ENCODE peak calls at places on chromosomes 11 and 22, in nine cellular contexts. One of them, this sample, is unnamed. For H3K9me3, the result is how much of the 10 kb centered on the place peaks cover.

GRCh38 chr11:69642549-69642912 is 1.6 kb downstream of the CCND1 start:
- DNase-seq in heart right ventricle: no peak
- DNase-seq in astrocyte: no peak
- DNase-seq in IMR-90: no peak
- DNase-seq in RWPE2: peak
- DNase-seq in heart left ventricle: peak
- DNase-seq in right lobe of liver: peak
- DNase-seq in mucosa of descending colon: peak
- DNase-seq in left ventricle myocardium inferior: peak
- DNase-seq in this sample: peak

GRCh38 chr22:25555506-25556060 is 8.9 kb upstream of the GRK3 start:
- DNase-seq in heart right ventricle: no peak
- DNase-seq in astrocyte: peak
- DNase-seq in IMR-90: no peak
- DNase-seq in RWPE2: no peak
- DNase-seq in heart left ventricle: no peak
- DNase-seq in right lobe of liver: no peak
- DNase-seq in mucosa of descending colon: no peak
- DNase-seq in left ventricle myocardium inferior: no peak
- DNase-seq in this sample: no peak

GRCh38 chr11:1770061-1770460 is 6.3 kb upstream of the CTSD start:
- DNase-seq in heart right ventricle: no peak
- DNase-seq in astrocyte: no peak
- DNase-seq in IMR-90: no peak
- DNase-seq in RWPE2: no peak
- DNase-seq in heart left ventricle: no peak
- DNase-seq in right lobe of liver: no peak
- DNase-seq in mucosa of descending colon: no peak
- DNase-seq in left ventricle myocardium inferior: no peak
- DNase-seq in this sample: no peak

GRCh38 chr11:128549256-128549944 is 38.0 kb downstream of the ETS1 start:
- DNase-seq in heart right ventricle: peak
- DNase-seq in astrocyte: no peak
- DNase-seq in IMR-90: no peak
- DNase-seq in RWPE2: no peak
- DNase-seq in heart left ventricle: peak
- DNase-seq in right lobe of liver: no peak
- DNase-seq in mucosa of descending colon: no peak
- DNase-seq in left ventricle myocardium inferior: peak
- DNase-seq in this sample: no peak

GRCh38 chr22:46848227-46848626 is 85.8 kb downstream of the TBC1D22A start:
- DNase-seq in heart right ventricle: no peak
- DNase-seq in astrocyte: peak
- DNase-seq in IMR-90: peak
- DNase-seq in RWPE2: no peak
- DNase-seq in heart left ventricle: no peak
- DNase-seq in right lobe of liver: no peak
- DNase-seq in mucosa of descending colon: no peak
- DNase-seq in left ventricle myocardium inferior: no peak
- DNase-seq in this sample: no peak

GRCh38 chr11:360326-361280 is 8.7 kb upstream of the B4GALNT4 start:
- DNase-seq in heart right ventricle: no peak
- DNase-seq in astrocyte: no peak
- DNase-seq in IMR-90: no peak
- DNase-seq in RWPE2: no peak
- DNase-seq in heart left ventricle: no peak
- DNase-seq in right lobe of liver: no peak
- DNase-seq in mucosa of descending colon: no peak
- DNase-seq in left ventricle myocardium inferior: no peak
- DNase-seq in this sample: no peak

GRCh38 chr11:110184974-110185597 is 91.9 kb downstream of the ZC3H12C start:
- DNase-seq in heart right ventricle: no peak
- DNase-seq in astrocyte: peak
- DNase-seq in IMR-90: peak
- DNase-seq in RWPE2: no peak
- DNase-seq in heart left ventricle: no peak
- DNase-seq in right lobe of liver: no peak
- DNase-seq in mucosa of descending colon: no peak
- DNase-seq in left ventricle myocardium inferior: no peak
- DNase-seq in this sample: no peak

GRCh38 chr11:24585192-24585591 is 88.3 kb downstream of the LUZP2 start:
- DNase-seq in heart right ventricle: no peak
- DNase-seq in astrocyte: peak
- DNase-seq in IMR-90: peak
- DNase-seq in RWPE2: no peak
- DNase-seq in heart left ventricle: no peak
- DNase-seq in right lobe of liver: no peak
- DNase-seq in mucosa of descending colon: no peak
- DNase-seq in left ventricle myocardium inferior: no peak
- DNase-seq in this sample: no peak

GRCh38 chr11:65384301-65384889 is 1.9 kb upstream of the SLC25A45 start:
- DNase-seq in heart right ventricle: no peak
- DNase-seq in astrocyte: peak
- DNase-seq in IMR-90: peak
- DNase-seq in RWPE2: no peak
- DNase-seq in heart left ventricle: peak
- DNase-seq in right lobe of liver: no peak
- DNase-seq in mucosa of descending colon: no peak
- DNase-seq in left ventricle myocardium inferior: no peak
- DNase-seq in this sample: no peak

GRCh38 chr22:24494535-24495364 is at the start of gene UPB1:
- DNase-seq in heart right ventricle: no peak
- DNase-seq in astrocyte: no peak
- DNase-seq in IMR-90: no peak
- DNase-seq in RWPE2: no peak
- DNase-seq in heart left ventricle: no peak
- DNase-seq in right lobe of liver: peak
- DNase-seq in mucosa of descending colon: no peak
- DNase-seq in left ventricle myocardium inferior: no peak
- DNase-seq in this sample: no peak

GRCh38 chr11:71302534-71302909 is 50.1 kb upstream of the SHANK2 start:
- DNase-seq in heart right ventricle: no peak
- DNase-seq in astrocyte: no peak
- DNase-seq in IMR-90: no peak
- DNase-seq in RWPE2: no peak
- DNase-seq in heart left ventricle: no peak
- DNase-seq in right lobe of liver: no peak
- DNase-seq in mucosa of descending colon: no peak
- DNase-seq in left ventricle myocardium inferior: no peak
- DNase-seq in this sample: no peak

GRCh38 chr22:28269277-28269676 is 350.2 kb upstream of the PITPNB start:
- DNase-seq in heart right ventricle: no peak
- DNase-seq in astrocyte: no peak
- DNase-seq in IMR-90: no peak
- DNase-seq in RWPE2: no peak
- DNase-seq in heart left ventricle: no peak
- DNase-seq in right lobe of liver: no peak
- DNase-seq in mucosa of descending colon: no peak
- DNase-seq in left ventricle myocardium inferior: no peak
- DNase-seq in this sample: no peak

GRCh38 chr11:48683226-48683720 is 194.7 kb downstream of the OR4A47 start:
- DNase-seq in heart right ventricle: no peak
- DNase-seq in astrocyte: no peak
- DNase-seq in IMR-90: no peak
- DNase-seq in RWPE2: no peak
- DNase-seq in heart left ventricle: no peak
- DNase-seq in right lobe of liver: peak
- DNase-seq in mucosa of descending colon: no peak
- DNase-seq in left ventricle myocardium inferior: no peak
- DNase-seq in this sample: no peak

GRCh38 chr22:37529652-37530345 is 10.6 kb upstream of the CARD10 start:
- DNase-seq in heart right ventricle: no peak
- DNase-seq in astrocyte: no peak
- DNase-seq in IMR-90: no peak
- DNase-seq in RWPE2: no peak
- DNase-seq in heart left ventricle: no peak
- DNase-seq in right lobe of liver: no peak
- DNase-seq in mucosa of descending colon: peak
- DNase-seq in left ventricle myocardium inferior: no peak
- DNase-seq in this sample: no peak

GRCh38 chr11:57458060-57458409 is 2.3 kb upstream of the RTN4RL2 start:
- DNase-seq in heart right ventricle: no peak
- DNase-seq in astrocyte: no peak
- DNase-seq in IMR-90: no peak
- DNase-seq in RWPE2: no peak
- DNase-seq in heart left ventricle: no peak
- DNase-seq in right lobe of liver: no peak
- DNase-seq in mucosa of descending colon: no peak
- DNase-seq in left ventricle myocardium inferior: no peak
- DNase-seq in this sample: no peak

GRCh38 chr11:57458410-57459111 is 1.8 kb upstream of the RTN4RL2 start:
- DNase-seq in heart right ventricle: peak
- DNase-seq in astrocyte: no peak
- DNase-seq in IMR-90: peak
- DNase-seq in RWPE2: no peak
- DNase-seq in heart left ventricle: peak
- DNase-seq in right lobe of liver: peak
- DNase-seq in mucosa of descending colon: peak
- DNase-seq in left ventricle myocardium inferior: peak
- DNase-seq in this sample: no peak

GRCh38 chr11:57456960-57457642 is 3.2 kb upstream of the RTN4RL2 start:
- DNase-seq in heart right ventricle: peak
- DNase-seq in astrocyte: peak
- DNase-seq in IMR-90: peak
- DNase-seq in RWPE2: no peak
- DNase-seq in heart left ventricle: peak
- DNase-seq in right lobe of liver: peak
- DNase-seq in mucosa of descending colon: peak
- DNase-seq in left ventricle myocardium inferior: peak
- DNase-seq in this sample: peak

GRCh38 chr11:57459112-57460016 is 964 bp upstream of the RTN4RL2 start:
- DNase-seq in heart right ventricle: no peak
- DNase-seq in astrocyte: no peak
- DNase-seq in IMR-90: peak
- DNase-seq in RWPE2: no peak
- DNase-seq in heart left ventricle: no peak
- DNase-seq in right lobe of liver: peak
- DNase-seq in mucosa of descending colon: no peak
- DNase-seq in left ventricle myocardium inferior: no peak
- DNase-seq in this sample: no peak

DNA sequence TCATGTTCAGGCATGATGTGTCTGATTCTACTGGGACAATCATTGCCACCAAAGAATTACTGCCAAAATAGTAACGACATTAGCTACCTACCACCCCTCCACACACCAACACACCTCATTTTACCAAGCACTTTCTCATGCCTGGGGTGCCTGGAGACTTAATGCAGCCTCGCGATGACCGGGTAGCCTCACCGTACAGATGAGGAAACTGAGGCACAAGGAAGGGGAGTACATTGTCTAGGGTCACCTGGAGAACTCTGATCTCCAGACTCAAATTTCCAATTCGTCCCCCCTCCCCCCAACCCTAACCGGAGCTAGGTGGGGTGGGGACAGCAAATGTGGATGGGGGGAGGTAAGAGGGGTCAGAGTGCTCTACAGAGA is 2.7 kb upstream of the RTN4RL2 start:
- DNase-seq in heart right ventricle: no peak
- DNase-seq in astrocyte: no peak
- DNase-seq in IMR-90: no peak
- DNase-seq in RWPE2: no peak
- DNase-seq in heart left ventricle: no peak
- DNase-seq in right lobe of liver: no peak
- DNase-seq in mucosa of descending colon: no peak
- DNase-seq in left ventricle myocardium inferior: no peak
- DNase-seq in this sample: no peak
- TF ChIP-seq CTCF in heart right ventricle: no peak
- TF ChIP-seq CTCF in astrocyte: no peak
- TF ChIP-seq CTCF in IMR-90: no peak
- TF ChIP-seq CTCF in RWPE2: peak
- TF ChIP-seq CTCF in heart left ventricle: no peak
- TF ChIP-seq CTCF in right lobe of liver: no peak
- TF ChIP-seq CTCF in mucosa of descending colon: no peak
- TF ChIP-seq CTCF in left ventricle myocardium inferior: peak
- TF ChIP-seq CTCF in this sample: peak

GRCh38 chr11:50214376-50214775 is 181.7 kb downstream of the OR4C45 start:
- DNase-seq in heart right ventricle: no peak
- DNase-seq in astrocyte: no peak
- DNase-seq in IMR-90: no peak
- DNase-seq in RWPE2: no peak
- DNase-seq in heart left ventricle: no peak
- DNase-seq in right lobe of liver: no peak
- DNase-seq in mucosa of descending colon: no peak
- DNase-seq in left ventricle myocardium inferior: no peak
- DNase-seq in this sample: no peak
- H3K9me3 ChIP-seq in heart right ventricle: under half
- H3K9me3 ChIP-seq in astrocyte: under half
- H3K9me3 ChIP-seq in IMR-90: under half
- H3K9me3 ChIP-seq in RWPE2: under half
- H3K9me3 ChIP-seq in heart left ventricle: under half
- H3K9me3 ChIP-seq in right lobe of liver: under half
- H3K9me3 ChIP-seq in mucosa of descending colon: half or more
- H3K9me3 ChIP-seq in left ventricle myocardium inferior: under half
- H3K9me3 ChIP-seq in this sample: under half

GRCh38 chr11:22133785-22134184 is 59.1 kb upstream of the ANO5 start:
- DNase-seq in heart right ventricle: no peak
- DNase-seq in astrocyte: no peak
- DNase-seq in IMR-90: no peak
- DNase-seq in RWPE2: no peak
- DNase-seq in heart left ventricle: no peak
- DNase-seq in right lobe of liver: no peak
- DNase-seq in mucosa of descending colon: no peak
- DNase-seq in left ventricle myocardium inferior: no peak
- DNase-seq in this sample: no peak

DNA sequence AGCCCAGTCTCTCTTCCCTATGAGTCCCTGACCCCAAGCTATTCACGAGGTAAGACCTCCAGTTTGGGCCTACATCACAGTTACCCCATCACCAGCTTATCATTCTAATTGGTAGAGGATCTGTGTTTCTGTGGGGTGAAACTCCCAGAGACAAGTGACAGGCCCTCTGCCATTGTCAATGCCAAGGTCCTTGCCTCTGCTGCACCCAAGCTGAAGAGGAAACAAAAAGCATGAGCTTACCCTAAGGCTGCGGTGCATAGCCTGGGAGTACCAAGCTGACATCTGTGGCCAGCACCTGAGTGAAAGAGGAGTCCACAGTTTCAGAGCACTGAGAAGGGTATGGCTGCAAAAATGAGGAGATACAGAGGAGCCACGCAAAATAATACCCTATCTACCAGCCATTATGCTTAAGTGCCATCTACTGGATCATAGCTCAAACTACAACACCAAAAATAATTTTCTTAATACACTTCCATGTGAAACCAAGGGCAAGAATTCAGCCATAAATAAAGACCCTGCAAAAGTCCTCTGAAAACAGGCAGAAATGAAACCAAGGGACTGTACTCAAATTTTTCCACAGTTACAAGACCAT is 62.3 kb upstream of the ANO5 start:
- DNase-seq in heart right ventricle: no peak
- DNase-seq in astrocyte: no peak
- DNase-seq in IMR-90: no peak
- DNase-seq in RWPE2: no peak
- DNase-seq in heart left ventricle: no peak
- DNase-seq in right lobe of liver: no peak
- DNase-seq in mucosa of descending colon: no peak
- DNase-seq in left ventricle myocardium inferior: no peak
- DNase-seq in this sample: no peak
- TF ChIP-seq CTCF in heart right ventricle: peak
- TF ChIP-seq CTCF in astrocyte: peak
- TF ChIP-seq CTCF in IMR-90: peak
- TF ChIP-seq CTCF in RWPE2: peak
- TF ChIP-seq CTCF in heart left ventricle: peak
- TF ChIP-seq CTCF in right lobe of liver: peak
- TF ChIP-seq CTCF in mucosa of descending colon: no peak
- TF ChIP-seq CTCF in left ventricle myocardium inferior: peak
- TF ChIP-seq CTCF in this sample: no peak

GRCh38 chr11:58811499-58811898 is 33.0 kb downstream of the GLYATL2 start:
- DNase-seq in heart right ventricle: no peak
- DNase-seq in astrocyte: no peak
- DNase-seq in IMR-90: no peak
- DNase-seq in RWPE2: no peak
- DNase-seq in heart left ventricle: no peak
- DNase-seq in right lobe of liver: no peak
- DNase-seq in mucosa of descending colon: no peak
- DNase-seq in left ventricle myocardium inferior: no peak
- DNase-seq in this sample: no peak
- H3K9me3 ChIP-seq in heart right ventricle: under half
- H3K9me3 ChIP-seq in astrocyte: under half
- H3K9me3 ChIP-seq in IMR-90: under half
- H3K9me3 ChIP-seq in RWPE2: under half
- H3K9me3 ChIP-seq in heart left ventricle: under half
- H3K9me3 ChIP-seq in right lobe of liver: under half
- H3K9me3 ChIP-seq in mucosa of descending colon: under half
- H3K9me3 ChIP-seq in left ventricle myocardium inferior: under half
- H3K9me3 ChIP-seq in this sample: under half

This sample was measured in CD4-positive, alpha-beta T cell.